ENCODE peak calls at places on chromosomes 16 and 17, in six cellular contexts. One of them, this sample, is unnamed.

GRCh38 chr17:50146230-50146926 is 4.1 kb downstream of the PPP1R9B start:
- DNase-seq in OCI-LY7: no peak
- DNase-seq in H9: no peak
- DNase-seq in hepatocyte: no peak
- DNase-seq in IMR-90: no peak
- DNase-seq in astrocyte: no peak
- DNase-seq in this sample: no peak

GRCh38 chr17:77496401-77496801 is 355.6 kb downstream of the SEC14L1 start:
- DNase-seq in OCI-LY7: no peak
- DNase-seq in H9: no peak
- DNase-seq in hepatocyte: no peak
- DNase-seq in IMR-90: no peak
- DNase-seq in astrocyte: no peak
- DNase-seq in this sample: no peak

GRCh38 chr17:78276098-78276497 is 44.7 kb downstream of the TMEM235 start:
- DNase-seq in OCI-LY7: peak; percentile 72
- DNase-seq in H9: no peak
- DNase-seq in hepatocyte: no peak
- DNase-seq in IMR-90: no peak
- DNase-seq in astrocyte: no peak
- DNase-seq in this sample: no peak

GRCh38 chr17:4433515-4434031 is at the start of gene SPNS3:
- DNase-seq in OCI-LY7: peak; percentile 93
- DNase-seq in H9: no peak
- DNase-seq in hepatocyte: no peak
- DNase-seq in IMR-90: no peak
- DNase-seq in astrocyte: no peak
- DNase-seq in this sample: no peak

GRCh38 chr17:3888343-3889171 is 4.3 kb downstream of the CAMKK1 start:
- DNase-seq in OCI-LY7: no peak
- DNase-seq in H9: peak; percentile 92
- DNase-seq in hepatocyte: peak; percentile 72
- DNase-seq in IMR-90: peak; percentile 94
- DNase-seq in astrocyte: peak; percentile 89
- DNase-seq in this sample: peak; percentile 44

GRCh38 chr16:2148714-2149629 is 547 bp downstream of the RAB26 start:
- DNase-seq in OCI-LY7: peak; percentile 54
- DNase-seq in H9: peak; percentile 52
- DNase-seq in hepatocyte: peak; percentile 74
- DNase-seq in IMR-90: no peak
- DNase-seq in astrocyte: no peak
- DNase-seq in this sample: no peak

GRCh38 chr16:48277158-48277557 is 29.8 kb upstream of the ABCC11 start:
- DNase-seq in OCI-LY7: no peak
- DNase-seq in H9: no peak
- DNase-seq in hepatocyte: no peak
- DNase-seq in IMR-90: no peak
- DNase-seq in astrocyte: no peak
- DNase-seq in this sample: no peak

GRCh38 chr17:44203731-44204452 is 4.2 kb upstream of the ATXN7L3 start:
- DNase-seq in OCI-LY7: peak; percentile 83
- DNase-seq in H9: peak; percentile 89
- DNase-seq in hepatocyte: peak; percentile 61
- DNase-seq in IMR-90: peak; percentile 31
- DNase-seq in astrocyte: no peak
- DNase-seq in this sample: peak; percentile 64

GRCh38 chr16:78648517-78648916 is 549.1 kb downstream of the WWOX start:
- DNase-seq in OCI-LY7: no peak
- DNase-seq in H9: no peak
- DNase-seq in hepatocyte: no peak
- DNase-seq in IMR-90: no peak
- DNase-seq in astrocyte: peak; percentile 31
- DNase-seq in this sample: no peak

DNA sequence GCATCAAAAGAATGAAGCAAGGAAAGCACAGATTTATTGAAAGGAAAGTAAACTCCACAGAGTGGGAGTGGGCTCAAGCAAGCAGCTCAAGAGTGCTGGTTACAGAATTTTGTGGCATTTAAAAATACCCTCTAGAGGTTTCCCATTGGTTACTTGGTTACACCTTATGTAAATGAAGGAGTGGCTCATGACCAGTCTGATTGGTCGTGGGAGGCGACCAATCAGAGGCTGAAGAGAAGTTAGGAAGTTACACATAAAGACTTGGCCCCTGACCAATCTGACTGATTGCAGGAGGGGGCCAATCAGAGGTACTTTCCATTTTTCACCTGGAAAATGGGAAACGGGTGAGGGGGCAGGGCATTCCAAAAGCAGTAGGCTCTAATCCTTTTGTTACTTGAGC is 1373.8 kb upstream of the GOT2 start:
- DNase-seq in OCI-LY7: no peak
- DNase-seq in H9: no peak
- DNase-seq in hepatocyte: no peak
- DNase-seq in IMR-90: no peak
- DNase-seq in astrocyte: no peak
- DNase-seq in this sample: no peak
- H2AFZ ChIP-seq in OCI-LY7: no peak overlapping the region
- H2AFZ ChIP-seq in H9: no peak overlapping the region
- H2AFZ ChIP-seq in hepatocyte: no peak overlapping the region
- H2AFZ ChIP-seq in IMR-90: no peak overlapping the region
- H2AFZ ChIP-seq in astrocyte: no peak overlapping the region
- H2AFZ ChIP-seq in this sample: no peak overlapping the region

DNA sequence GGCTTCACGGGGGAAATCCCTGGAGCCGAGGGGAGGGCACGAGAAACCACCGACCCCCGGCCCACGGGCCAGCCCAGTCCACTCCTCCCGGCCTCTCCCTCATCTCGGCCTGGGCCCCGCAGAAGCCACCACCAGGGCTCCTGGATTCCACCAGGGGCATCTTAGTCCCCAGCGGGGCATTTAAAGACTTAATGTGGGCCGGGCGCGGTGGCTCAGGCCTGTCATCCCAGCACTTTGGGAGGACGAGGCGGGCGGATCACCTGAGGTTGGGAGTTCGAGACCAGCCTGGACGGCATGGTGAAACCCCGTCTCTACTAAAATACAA is 24.1 kb upstream of the ABR start:
- DNase-seq in OCI-LY7: no peak
- DNase-seq in H9: no peak
- DNase-seq in hepatocyte: no peak
- DNase-seq in IMR-90: no peak
- DNase-seq in astrocyte: no peak
- DNase-seq in this sample: peak; percentile 51
- H2AFZ ChIP-seq in OCI-LY7: no peak overlapping the region
- H2AFZ ChIP-seq in H9: no peak overlapping the region
- H2AFZ ChIP-seq in hepatocyte: peak overlapping the region; percentile 57
- H2AFZ ChIP-seq in IMR-90: peak overlapping the region; percentile 97
- H2AFZ ChIP-seq in astrocyte: peak overlapping the region; percentile 90
- H2AFZ ChIP-seq in this sample: peak overlapping the region; percentile 56

GRCh38 chr17:40530531-40530987 is 29.1 kb upstream of the TNS4 start:
- DNase-seq in OCI-LY7: no peak
- DNase-seq in H9: no peak
- DNase-seq in hepatocyte: no peak
- DNase-seq in IMR-90: no peak
- DNase-seq in astrocyte: no peak
- DNase-seq in this sample: peak; percentile 59

GRCh38 chr17:40528692-40529417 is 27.4 kb upstream of the TNS4 start:
- DNase-seq in OCI-LY7: no peak
- DNase-seq in H9: no peak
- DNase-seq in hepatocyte: no peak
- DNase-seq in IMR-90: no peak
- DNase-seq in astrocyte: no peak
- DNase-seq in this sample: no peak

GRCh38 chr17:40532520-40533253 is 31.3 kb upstream of the TNS4 start:
- DNase-seq in OCI-LY7: no peak
- DNase-seq in H9: no peak
- DNase-seq in hepatocyte: no peak
- DNase-seq in IMR-90: peak; percentile 37
- DNase-seq in astrocyte: no peak
- DNase-seq in this sample: no peak

GRCh38 chr17:40529991-40530390 is 28.6 kb upstream of the TNS4 start:
- DNase-seq in OCI-LY7: no peak
- DNase-seq in H9: no peak
- DNase-seq in hepatocyte: no peak
- DNase-seq in IMR-90: no peak
- DNase-seq in astrocyte: no peak
- DNase-seq in this sample: peak; percentile 84

DNA sequence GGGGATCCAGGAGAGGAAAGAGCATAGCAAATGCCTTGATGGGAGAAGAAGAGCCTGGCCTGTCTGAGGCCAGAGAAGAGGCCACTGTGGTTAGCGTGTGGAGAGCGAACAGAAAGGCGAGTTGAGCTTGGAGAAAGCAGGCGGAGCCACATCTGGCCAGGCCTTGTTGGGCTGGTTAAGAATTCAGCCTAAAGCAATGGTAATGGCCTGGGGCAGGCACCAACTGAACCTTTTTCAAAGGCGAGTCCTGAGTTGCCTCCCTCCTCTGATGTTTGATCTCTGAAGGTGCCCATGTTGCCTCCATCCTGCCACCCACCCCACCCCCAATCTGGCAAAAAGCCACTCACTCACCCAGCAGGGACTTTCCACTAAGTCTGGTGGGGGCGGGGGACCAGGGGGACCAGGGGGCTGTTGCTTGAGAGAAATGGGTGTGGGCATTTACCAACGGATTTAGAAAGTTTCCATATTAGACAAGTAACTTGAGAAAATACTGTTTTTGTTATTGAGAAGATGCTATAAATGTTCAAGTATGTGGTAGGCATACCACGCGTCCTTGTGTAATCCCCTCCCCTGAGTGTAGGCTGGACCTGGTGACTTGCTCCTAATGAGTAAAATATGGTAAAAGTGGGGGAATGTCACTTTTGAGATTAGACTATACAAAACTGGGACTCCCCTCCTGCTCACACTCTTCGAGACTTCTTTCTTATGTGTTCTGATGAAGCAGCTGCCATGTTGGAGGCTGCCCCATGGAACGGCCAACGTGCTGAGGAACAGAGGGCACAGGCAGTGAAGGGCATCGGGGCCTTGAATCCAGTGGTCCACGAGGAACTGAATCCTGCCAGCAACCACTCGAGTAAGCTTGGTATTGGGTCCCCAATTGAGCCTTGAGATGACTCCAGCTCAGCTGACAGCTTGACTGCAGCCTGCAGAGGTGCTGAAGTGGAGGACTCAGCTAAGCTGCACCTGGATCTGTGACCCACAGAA is 29.9 kb upstream of the TNS4 start:
- DNase-seq in OCI-LY7: peak; percentile 32
- DNase-seq in H9: no peak
- DNase-seq in hepatocyte: no peak
- DNase-seq in IMR-90: no peak
- DNase-seq in astrocyte: no peak
- DNase-seq in this sample: peak; percentile 83
- H2AFZ ChIP-seq in OCI-LY7: no peak overlapping the region
- H2AFZ ChIP-seq in H9: no peak overlapping the region
- H2AFZ ChIP-seq in hepatocyte: no peak overlapping the region
- H2AFZ ChIP-seq in IMR-90: peak overlapping the region; percentile 40
- H2AFZ ChIP-seq in astrocyte: no peak overlapping the region
- H2AFZ ChIP-seq in this sample: no peak overlapping the region

DNA sequence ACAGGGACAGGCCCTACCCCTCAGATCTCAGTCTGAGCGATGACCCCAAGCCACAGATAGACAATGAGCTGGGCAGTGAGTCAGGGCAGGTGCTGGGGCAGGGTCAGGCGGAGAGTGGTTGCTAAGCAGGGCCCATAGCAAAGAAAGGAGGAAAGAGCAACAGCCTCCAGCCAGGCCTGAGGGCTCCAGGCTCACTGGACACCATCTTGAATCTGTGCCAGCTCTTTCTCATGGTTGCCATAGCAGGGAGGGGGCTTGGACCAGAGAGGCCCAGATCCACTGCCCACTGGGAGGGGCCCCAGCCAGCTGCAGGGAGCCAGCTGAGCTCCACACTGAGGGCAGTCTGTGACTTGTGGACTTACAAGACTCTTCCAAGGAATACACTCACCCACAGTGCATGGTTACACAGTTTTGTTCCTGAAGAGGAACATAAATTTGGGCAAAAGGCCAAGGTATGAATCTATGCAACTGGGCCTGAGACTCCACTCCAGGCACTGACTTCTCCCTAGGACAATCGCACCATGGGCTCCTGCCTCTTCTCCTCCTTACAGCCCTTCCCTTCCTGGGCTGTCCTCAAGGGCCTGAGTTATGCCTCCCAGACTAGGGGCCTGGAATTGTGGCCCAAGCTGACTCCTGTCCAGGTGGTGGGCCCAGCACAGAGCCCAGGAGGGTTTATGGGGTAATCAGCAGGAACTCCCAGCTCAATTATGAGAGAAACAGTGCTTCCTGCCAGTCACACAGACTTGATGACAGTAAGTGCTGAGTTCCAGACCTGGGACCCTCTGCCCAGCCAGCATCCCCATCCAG is 59.9 kb downstream of the BEAN1 start:
- DNase-seq in OCI-LY7: no peak
- DNase-seq in H9: peak; percentile 17
- DNase-seq in hepatocyte: peak; percentile 61
- DNase-seq in IMR-90: peak; percentile 83
- DNase-seq in astrocyte: peak; percentile 78
- DNase-seq in this sample: peak; percentile 97
- H2AFZ ChIP-seq in OCI-LY7: no peak overlapping the region
- H2AFZ ChIP-seq in H9: no peak overlapping the region
- H2AFZ ChIP-seq in hepatocyte: no peak overlapping the region
- H2AFZ ChIP-seq in IMR-90: peak overlapping the region; percentile 83
- H2AFZ ChIP-seq in astrocyte: no peak overlapping the region
- H2AFZ ChIP-seq in this sample: no peak overlapping the region

DNA sequence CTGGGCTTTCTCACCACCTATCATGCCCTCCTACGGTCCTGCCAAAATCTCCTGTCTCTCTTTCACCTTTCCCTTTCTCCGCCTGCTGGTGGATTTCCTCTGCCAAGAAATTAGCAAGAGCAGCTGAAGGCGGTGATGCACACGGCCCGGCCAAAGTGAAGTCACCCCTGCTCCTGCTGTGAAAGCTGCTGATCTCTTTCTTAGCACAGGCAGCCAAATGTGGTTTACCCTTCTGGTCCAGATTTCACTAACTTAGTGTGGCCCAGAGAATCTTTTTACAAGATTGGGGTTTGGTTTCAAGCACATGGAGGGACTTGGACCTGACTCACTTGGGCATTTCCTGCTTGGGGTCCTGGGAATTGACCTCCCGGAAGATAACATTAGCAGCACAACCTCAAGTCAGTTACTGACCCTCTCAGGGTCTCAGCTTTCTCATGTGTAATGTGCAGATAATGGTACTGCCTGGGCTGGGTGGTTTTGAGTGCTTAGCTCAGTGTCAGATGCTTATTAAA is 155.7 kb downstream of the SOCS1 start:
- DNase-seq in OCI-LY7: peak; percentile 34
- DNase-seq in H9: peak; percentile 53
- DNase-seq in hepatocyte: peak; percentile 55
- DNase-seq in IMR-90: peak; percentile 100
- DNase-seq in astrocyte: peak; percentile 99
- DNase-seq in this sample: no peak
- H2AFZ ChIP-seq in OCI-LY7: peak overlapping the region; percentile 6
- H2AFZ ChIP-seq in H9: no peak overlapping the region
- H2AFZ ChIP-seq in hepatocyte: no peak overlapping the region
- H2AFZ ChIP-seq in IMR-90: peak overlapping the region; percentile 23
- H2AFZ ChIP-seq in astrocyte: no peak overlapping the region
- H2AFZ ChIP-seq in this sample: no peak overlapping the region